ENCODE peak calls at places on chromosomes 7 and 10, in seven cellular contexts. Y is H9, A is IMR-90, O is neuronal stem cell, Z is mesendoderm, F is H1, D is mesenchymal stem cell. S is an unnamed sample.

GRCh38 chr10:129853236-129853946 is 110.7 kb downstream of the EBF3 start:
- DNase-seq in Y (no peak), A (peak), O (no peak), Z (peak), F (no peak), D (peak), S (no peak)

GRCh38 chr10:6185039-6185716 is 17.6 kb upstream of the PFKFB3 start:
- DNase-seq in Y (no peak), A (no peak), O (no peak), Z (peak), F (no peak), D (no peak), S (no peak)

GRCh38 chr10:60417898-60418297 is 28.2 kb upstream of the ANK3 start:
- DNase-seq in Y (no peak), A (peak), O (no peak), Z (no peak), F (no peak), D (no peak), S (peak)

GRCh38 chr7:33195264-33195663 is 65.9 kb downstream of the BBS9 start:
- DNase-seq in Y (no peak), A (peak), O (no peak), Z (no peak), F (no peak), D (peak), S (peak)

GRCh38 chr7:44101966-44102845 is 1.9 kb upstream of the AEBP1 start:
- DNase-seq in Y (no peak), A (peak), O (no peak), Z (no peak), F (no peak), D (no peak), S (no peak)

GRCh38 chr10:80407836-80408197 is 534 bp upstream of the PRXL2A start:
- DNase-seq in Y (peak), A (no peak), O (no peak), Z (peak), F (peak), D (peak), S (no peak)

GRCh38 chr7:26298432-26299058 is 6.9 kb downstream of the SNX10 start:
- DNase-seq in Y (no peak), A (no peak), O (no peak), Z (no peak), F (no peak), D (no peak), S (no peak)

GRCh38 chr7:112001089-112001826 is 204.9 kb downstream of the DOCK4 start:
- DNase-seq in Y (no peak), A (peak), O (no peak), Z (peak), F (no peak), D (peak), S (peak)

GRCh38 chr7:155785536-155785935 is 26.7 kb downstream of the SHH start:
- DNase-seq in Y (no peak), A (peak), O (no peak), Z (no peak), F (no peak), D (peak), S (no peak)

GRCh38 chr7:34155225-34155908 is 250.0 kb downstream of the BMPER start:
- DNase-seq in Y (no peak), A (peak), O (no peak), Z (no peak), F (no peak), D (peak), S (peak)

DNA sequence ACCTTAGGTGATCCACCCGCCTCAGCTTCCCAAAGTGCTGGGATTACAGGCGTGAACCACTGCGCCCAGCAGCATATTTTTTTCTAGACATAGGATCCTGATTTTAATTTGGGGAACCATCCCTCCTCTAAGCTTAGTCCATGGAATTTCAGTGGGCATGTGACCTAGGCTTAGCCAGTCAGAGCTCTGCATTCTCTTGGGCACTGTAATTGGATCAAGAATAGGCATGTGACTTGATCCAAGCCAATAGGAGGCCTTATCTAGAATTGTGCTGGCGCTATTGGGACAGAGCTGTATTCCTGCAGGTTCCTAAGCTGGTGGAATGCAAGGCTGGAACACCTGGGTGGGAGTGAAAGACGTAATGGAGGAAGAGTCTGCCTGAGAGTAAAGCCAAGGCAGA is 36.7 kb upstream of the CRTAC1 start:
- DNase-seq in Y (no peak), A (no peak), O (no peak), Z (no peak), F (no peak), D (no peak), S (no peak)
- H4K8ac ChIP-seq in Y (no peak), A (no peak), O (no peak), Z (no peak), F (no peak), D (no peak), S (no peak)

GRCh38 chr10:25083546-25084111 is 67.2 kb downstream of the THNSL1 start:
- DNase-seq in Y (no peak), A (no peak), O (no peak), Z (no peak), F (no peak), D (no peak), S (no peak)

GRCh38 chr10:25080880-25081581 is 64.6 kb downstream of the THNSL1 start:
- DNase-seq in Y (peak), A (peak), O (peak), Z (peak), F (peak), D (peak), S (peak)

GRCh38 chr10:25078659-25079429 is 62.4 kb downstream of the THNSL1 start:
- DNase-seq in Y (no peak), A (no peak), O (no peak), Z (no peak), F (no peak), D (no peak), S (no peak)

GRCh38 chr10:25082276-25083204 is 66.1 kb downstream of the THNSL1 start:
- DNase-seq in Y (no peak), A (no peak), O (no peak), Z (no peak), F (no peak), D (no peak), S (peak)

GRCh38 chr10:25084447-25084846 is 68.0 kb downstream of the THNSL1 start:
- DNase-seq in Y (no peak), A (no peak), O (no peak), Z (no peak), F (no peak), D (no peak), S (no peak)
- H4K8ac ChIP-seq in Y (no peak), A (no peak), O (no peak), Z (no peak), F (no peak), D (no peak), S (no peak)

DNA sequence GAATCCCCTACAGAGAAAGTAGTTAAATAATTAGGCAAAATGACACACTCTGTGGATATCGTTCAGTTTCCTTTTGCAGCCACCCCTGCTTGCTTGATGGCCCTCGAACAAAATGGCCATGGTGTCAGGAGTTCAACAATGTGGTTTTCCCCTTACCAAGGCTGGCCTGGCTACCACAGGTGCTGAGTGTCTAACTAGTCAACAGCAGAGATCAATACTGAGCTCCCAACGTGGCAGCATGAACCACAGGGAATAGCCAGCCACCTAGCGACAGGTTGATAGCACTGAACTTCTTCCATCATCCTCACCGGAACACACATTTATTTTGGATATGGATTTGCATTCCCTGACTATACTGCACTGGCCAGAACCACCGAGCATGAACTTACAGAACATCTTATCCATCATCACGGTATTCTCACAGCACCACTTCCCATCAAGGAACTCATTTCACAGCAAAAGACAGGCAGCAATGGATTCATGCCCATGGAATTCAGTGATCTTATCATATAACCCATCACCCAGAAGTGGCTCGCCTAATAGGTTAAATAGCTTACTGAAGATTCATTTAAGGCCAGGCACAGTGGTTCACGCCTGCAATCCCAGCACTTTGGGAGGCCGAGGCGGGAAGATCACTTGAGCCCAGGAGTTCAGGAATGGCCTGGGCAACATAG is 6.3 kb downstream of the C10orf67 start:
- DNase-seq in Y (peak), A (peak), O (no peak), Z (peak), F (no peak), D (peak), S (peak)
- H4K8ac ChIP-seq in Y (no peak), A (no peak), O (no peak), Z (no peak), F (no peak), D (no peak), S (no peak)

DNA sequence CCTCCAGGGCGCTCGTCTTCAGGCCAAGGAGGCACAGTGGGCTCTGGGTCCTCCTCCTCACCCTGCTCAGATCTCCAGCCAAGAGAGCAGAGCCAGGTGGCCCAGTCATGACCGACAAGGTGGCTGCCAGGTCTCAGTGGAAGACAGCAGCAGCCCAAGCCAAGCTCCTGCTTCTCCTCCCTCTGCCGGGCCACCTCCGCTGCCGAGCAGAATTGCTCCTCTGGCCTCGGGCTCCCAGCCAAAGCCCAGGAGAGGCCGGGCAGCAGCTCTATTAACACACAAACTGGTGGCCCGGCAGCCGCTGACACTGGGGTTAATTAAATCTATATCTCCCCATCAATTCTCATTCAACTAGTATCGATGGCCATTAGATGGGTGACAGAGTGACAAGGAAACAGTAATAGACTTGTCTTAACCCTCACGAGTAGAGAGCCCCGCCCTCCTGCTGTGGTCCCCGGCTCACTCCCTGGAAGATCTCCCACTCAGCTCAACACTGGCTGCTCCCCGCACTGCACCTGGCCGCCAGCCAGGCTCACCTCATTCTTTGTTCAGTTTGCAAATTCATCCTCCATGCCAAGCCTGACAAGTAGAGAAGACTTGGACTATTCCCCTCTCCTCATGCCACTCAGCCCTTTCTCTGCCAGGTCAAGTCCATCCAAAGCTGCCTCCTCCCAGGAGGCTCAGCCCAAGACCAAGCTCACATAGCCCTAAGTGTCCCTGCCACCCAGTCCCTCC is 74.1 kb upstream of the UNC5B start:
- DNase-seq in Y (peak), A (no peak), O (no peak), Z (no peak), F (no peak), D (no peak), S (no peak)
- H4K8ac ChIP-seq in Y (no peak), A (no peak), O (no peak), Z (no peak), F (no peak), D (no peak), S (no peak)

GRCh38 chr7:157268540-157268939 is 68.3 kb upstream of the DNAJB6 start:
- DNase-seq in Y (no peak), A (peak), O (no peak), Z (no peak), F (no peak), D (no peak), S (no peak)
- H4K8ac ChIP-seq in Y (no peak), A (no peak), O (no peak), Z (no peak), F (no peak), D (no peak), S (no peak)

DNA sequence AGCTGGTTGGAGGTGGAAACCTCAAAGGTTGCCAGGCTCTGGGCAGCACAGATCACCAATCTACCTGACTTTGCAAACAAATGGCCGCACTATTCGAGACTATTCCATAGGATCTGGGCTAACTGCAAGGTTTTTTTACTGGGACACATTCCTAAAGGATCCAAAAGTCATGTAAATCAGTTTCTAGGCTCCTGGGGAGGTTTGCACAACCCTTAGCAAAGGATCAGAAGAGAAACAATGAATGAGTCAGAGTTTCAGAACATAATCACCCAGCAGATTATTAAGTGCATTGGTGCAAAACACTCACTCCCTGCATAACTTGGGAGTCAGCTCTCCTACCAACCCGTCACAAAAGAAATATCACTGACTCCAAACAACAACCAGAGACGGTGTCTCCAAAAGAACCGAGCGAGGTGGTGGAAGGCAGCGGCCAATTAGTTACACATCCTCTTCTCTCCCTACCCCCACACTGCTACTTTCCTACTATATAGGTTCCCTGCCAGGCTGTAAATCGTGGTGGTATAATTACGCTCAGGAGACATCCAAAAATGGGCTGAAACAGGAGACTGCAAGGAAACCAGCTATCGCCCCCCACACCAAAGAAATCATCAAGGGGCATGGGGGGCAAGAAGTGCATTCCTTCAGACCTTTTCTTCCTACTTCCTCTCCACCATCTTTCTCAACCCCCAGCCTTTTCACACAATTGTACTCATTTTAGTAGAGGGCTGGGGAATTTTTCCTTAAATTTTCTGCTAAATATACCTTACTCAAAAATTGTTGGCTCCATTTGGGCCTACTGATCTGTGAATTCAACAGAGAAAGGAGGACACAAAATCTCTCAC is 3.2 kb downstream of the UBE2H start:
- DNase-seq in Y (peak), A (peak), O (peak), Z (peak), F (peak), D (peak), S (peak)
- H4K8ac ChIP-seq in Y (no peak), A (peak), O (no peak), Z (peak), F (no peak), D (peak), S (peak)

GRCh38 chr10:71036279-71036535 is 147.8 kb upstream of the PCBD1 start:
- DNase-seq in Y (no peak), A (no peak), O (no peak), Z (no peak), F (no peak), D (no peak), S (no peak)
- H4K8ac ChIP-seq in Y (no peak), A (no peak), O (no peak), Z (no peak), F (no peak), D (peak), S (no peak)